ENCODE peak calls at places on chromosomes 1 and 21, in five cellular contexts. Z is HL-60, N is astrocyte, Q is neuronal stem cell, W is Panc1. B is an unnamed sample.

GRCh38 chr1:208101661-208102431 is 142.3 kb downstream of the PLXNA2 start:
- DNase-seq in Z (no peak), N (peak; percentile 31), Q (peak; percentile 48), W (no peak), B (no peak)

GRCh38 chr1:234612352-234613127 is 2.6 kb upstream of the IRF2BP2 start:
- DNase-seq in Z (peak; percentile 100), N (peak; percentile 99), Q (no peak), W (no peak), B (peak; percentile 88)

GRCh38 chr1:13628711-13629110 is 45.1 kb downstream of the PDPN start:
- DNase-seq in Z (no peak), N (peak; percentile 31), Q (no peak), W (no peak), B (no peak)

GRCh38 chr1:116401646-116402176 is 28.7 kb downstream of the ATP1A1 start:
- DNase-seq in Z (no peak), N (no peak), Q (no peak), W (no peak), B (no peak)

GRCh38 chr1:66684353-66684752 is 67.9 kb upstream of the DYNLT5 start:
- DNase-seq in Z (no peak), N (no peak), Q (no peak), W (no peak), B (no peak)

GRCh38 chr1:92065042-92065441 is 10.2 kb downstream of the SETSIP start:
- DNase-seq in Z (no peak), N (no peak), Q (no peak), W (no peak), B (no peak)

GRCh38 chr1:58928514-58928913 is 144.7 kb upstream of the JUN start:
- DNase-seq in Z (no peak), N (no peak), Q (no peak), W (no peak), B (no peak)

GRCh38 chr1:9534953-9535352 is 4.3 kb upstream of the SLC25A33 start:
- DNase-seq in Z (no peak), N (no peak), Q (no peak), W (no peak), B (no peak)

GRCh38 chr1:56472860-56473259 is 106.5 kb downstream of the PLPP3 start:
- DNase-seq in Z (peak; percentile 76), N (no peak), Q (no peak), W (no peak), B (no peak)

GRCh38 chr1:192904438-192904895 is 95.6 kb downstream of the RGS2 start:
- DNase-seq in Z (no peak), N (peak; percentile 96), Q (no peak), W (no peak), B (peak; percentile 4)

GRCh38 chr21:41228492-41228891 is 60.5 kb downstream of the BACE2 start:
- DNase-seq in Z (no peak), N (no peak), Q (no peak), W (no peak), B (no peak)

GRCh38 chr1:110254604-110255003 is 44.5 kb downstream of the KCNC4 start:
- DNase-seq in Z (no peak), N (no peak), Q (no peak), W (no peak), B (no peak)

GRCh38 chr1:39110325-39110851 is 84.2 kb downstream of the NDUFS5 start:
- DNase-seq in Z (no peak), N (peak; percentile 94), Q (no peak), W (no peak), B (peak; percentile 77)

GRCh38 chr1:35885961-35886558 is 3.1 kb downstream of the AGO1 start:
- DNase-seq in Z (no peak), N (no peak), Q (peak; percentile 91), W (no peak), B (peak; percentile 58)

GRCh38 chr1:232699814-232700213 is 69.9 kb upstream of the SIPA1L2 start:
- DNase-seq in Z (no peak), N (no peak), Q (no peak), W (no peak), B (no peak)

GRCh38 chr1:100606438-100606837 is 68.5 kb downstream of the GPR88 start:
- DNase-seq in Z (peak; percentile 39), N (peak; percentile 44), Q (no peak), W (no peak), B (peak; percentile 37)

GRCh38 chr1:12314328-12314903 is 84.6 kb downstream of the VPS13D start:
- DNase-seq in Z (no peak), N (peak; percentile 27), Q (no peak), W (no peak), B (peak; percentile 46)

GRCh38 chr21:33110340-33110715 is 40.4 kb downstream of the OLIG1 start:
- DNase-seq in Z (no peak), N (no peak), Q (no peak), W (no peak), B (no peak)

GRCh38 chr1:234239936-234240335 is 133.3 kb upstream of the COA6 start:
- DNase-seq in Z (no peak), N (no peak), Q (no peak), W (no peak), B (no peak)

GRCh38 chr21:44914176-44914874 is 6.4 kb downstream of the ITGB2 start:
- DNase-seq in Z (peak; percentile 93), N (no peak), Q (no peak), W (no peak), B (no peak)

GRCh38 chr1:226637147-226637935 is 88.8 kb downstream of the STUM start:
- DNase-seq in Z (no peak), N (no peak), Q (no peak), W (no peak), B (no peak)

GRCh38 chr1:53603431-53603830 is 135.5 kb downstream of the GLIS1 start:
- DNase-seq in Z (no peak), N (no peak), Q (no peak), W (no peak), B (no peak)

GRCh38 chr1:165696625-165697100 is 1.7 kb downstream of the ALDH9A1 start:
- DNase-seq in Z (no peak), N (peak; percentile 91), Q (no peak), W (no peak), B (peak; percentile 95)

GRCh38 chr1:6601865-6602668 is 602 bp downstream of the KLHL21 start:
- DNase-seq in Z (no peak), N (peak; percentile 58), Q (no peak), W (no peak), B (no peak)

GRCh38 chr1:202890392-202890791 is 1.4 kb upstream of the RABIF start:
- DNase-seq in Z (no peak), N (no peak), Q (no peak), W (no peak), B (no peak)

GRCh38 chr1:168498159-168498609 is 45.6 kb downstream of the XCL2 start:
- DNase-seq in Z (no peak), N (peak; percentile 60), Q (no peak), W (no peak), B (peak; percentile 35)

GRCh38 chr1:193318347-193318746 is 131.9 kb upstream of the B3GALT2 start:
- DNase-seq in Z (no peak), N (peak; percentile 50), Q (no peak), W (no peak), B (no peak)

GRCh38 chr1:212591922-212592321 is 16.6 kb upstream of the ATF3 start:
- DNase-seq in Z (no peak), N (no peak), Q (no peak), W (no peak), B (no peak)

GRCh38 chr1:233440952-233441401 is 113.5 kb downstream of the MAP3K21 start:
- DNase-seq in Z (peak; percentile 29), N (peak; percentile 62), Q (peak; percentile 57), W (peak; percentile 38), B (peak; percentile 83)

GRCh38 chr1:177077734-177078489 is 86.6 kb downstream of the ASTN1 start:
- DNase-seq in Z (no peak), N (peak; percentile 49), Q (no peak), W (no peak), B (no peak)

GRCh38 chr1:180234369-180235076 is 4.5 kb downstream of the LHX4 start:
- DNase-seq in Z (no peak), N (no peak), Q (no peak), W (no peak), B (no peak)

GRCh38 chr21:36788116-36788515 is 89.2 kb downstream of the SIM2 start:
- DNase-seq in Z (no peak), N (no peak), Q (no peak), W (no peak), B (peak; percentile 59)

GRCh38 chr1:47812848-47813508 is 184.2 kb downstream of the TRABD2B start:
- DNase-seq in Z (no peak), N (no peak), Q (no peak), W (no peak), B (no peak)

GRCh38 chr1:162497104-162497722 is 405 bp upstream of the UHMK1 start:
- DNase-seq in Z (no peak), N (no peak), Q (no peak), W (peak; percentile 42), B (no peak)

GRCh38 chr21:42161957-42162681 is 56.8 kb upstream of the ABCG1 start:
- DNase-seq in Z (peak; percentile 33), N (no peak), Q (no peak), W (no peak), B (no peak)

GRCh38 chr1:151728151-151728711 is 6.9 kb downstream of the RIIAD1 start:
- DNase-seq in Z (no peak), N (peak; percentile 63), Q (no peak), W (no peak), B (no peak)
- H3K4me3 ChIP-seq in Z (no peak overlapping the region), N (peak overlapping the region; percentile 18), Q (no peak overlapping the region), W (no peak overlapping the region), B (no peak overlapping the region)

DNA sequence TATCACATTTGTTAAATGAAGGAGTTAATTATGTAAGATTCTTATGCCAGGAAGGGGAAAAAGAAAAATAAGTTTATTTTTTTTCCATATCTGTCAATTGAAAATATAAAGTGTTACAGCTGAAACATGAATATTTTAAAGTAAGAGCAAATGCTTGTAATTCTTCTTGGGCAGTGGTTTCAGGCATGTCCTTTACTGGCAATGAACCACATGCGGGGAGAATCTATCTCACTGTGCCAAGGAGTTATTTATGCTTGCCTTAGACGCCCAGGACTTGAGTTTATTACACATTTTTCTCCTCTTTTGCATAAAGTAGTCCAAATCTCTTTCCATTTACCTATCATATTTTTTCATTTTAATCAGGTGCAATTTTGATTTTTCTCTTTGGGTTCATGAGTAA is 207.8 kb upstream of the NRIP1 start:
- DNase-seq in Z (no peak), N (peak; percentile 71), Q (no peak), W (no peak), B (no peak)
- H3K27ac ChIP-seq in Z (no peak overlapping the region), N (no peak overlapping the region), Q (no peak overlapping the region), W (no peak overlapping the region), B (no peak overlapping the region)

GRCh38 chr1:151198254-151199127 is at the start of gene PIP5K1A:
- DNase-seq in Z (peak; percentile 99), N (peak; percentile 92), Q (peak; percentile 97), W (peak; percentile 92), B (peak; percentile 99)

GRCh38 chr1:151193856-151194255 is 3.9 kb upstream of the VPS72 start:
- DNase-seq in Z (no peak), N (no peak), Q (no peak), W (no peak), B (no peak)

GRCh38 chr1:151197863-151198253 is 494 bp upstream of the PIP5K1A start:
- DNase-seq in Z (no peak), N (no peak), Q (no peak), W (no peak), B (no peak)

GRCh38 chr1:151193304-151193703 is 3.3 kb upstream of the VPS72 start:
- DNase-seq in Z (no peak), N (no peak), Q (no peak), W (no peak), B (no peak)

GRCh38 chr1:151196292-151196800 is 2.0 kb upstream of the PIP5K1A start:
- DNase-seq in Z (peak; percentile 83), N (peak; percentile 75), Q (peak; percentile 45), W (peak; percentile 90), B (peak; percentile 95)
- H3K4me3 ChIP-seq in Z (peak overlapping the region; percentile 21), N (peak overlapping the region; percentile 1), Q (no peak overlapping the region), W (peak overlapping the region; percentile 100), B (peak overlapping the region; percentile 45)

GRCh38 chr1:94714552-94714951 is 105.6 kb upstream of the SLC44A3 start:
- DNase-seq in Z (no peak), N (no peak), Q (no peak), W (no peak), B (no peak)
- H3K27ac ChIP-seq in Z (peak overlapping the region; percentile 64), N (peak overlapping the region; percentile 49), Q (no peak overlapping the region), W (no peak overlapping the region), B (no peak overlapping the region)

B was measured in A673.